ENCODE peak calls at places on chromosomes 13 and 19, in four cellular contexts. S is transverse colon; J is NCI-H774; V is T-helper 2 cell treated with Interferon-gamma antibody and Interleukin-4, amounts not matched to agents 5 μg/mL and 100 μg/mL, for 36 hours. M is an unnamed sample.
A peak's percentile ranks its signal among the peaks of the same experiment; 100 is the strongest.

GRCh38 chr19:51600940-51601575 is 29.1 kb downstream of the SIGLEC5 start:
- DNase-seq in S (peak; percentile 35), V (no peak), J (no peak), M (no peak)

GRCh38 chr13:112575680-112576079 is 12.3 kb downstream of the TUBGCP3 start:
- DNase-seq in V (no peak), J (no peak), S (no peak), M (no peak)

GRCh38 chr19:18418725-18419194 is 438 bp upstream of the SSBP4 start:
- DNase-seq in V (no peak), J (no peak), S (peak; percentile 46), M (no peak)

GRCh38 chr13:95457294-95457693 is 95.2 kb upstream of the CLDN10 start:
- DNase-seq in J (no peak), S (no peak), V (no peak), M (no peak)

GRCh38 chr19:33438016-33438671 is 64.6 kb downstream of the CEBPG start:
- DNase-seq in J (no peak), V (no peak), S (no peak), M (no peak)

GRCh38 chr13:29845440-29846056 is 4.9 kb downstream of the UBL3 start:
- DNase-seq in S (no peak), V (no peak), J (no peak), M (no peak)

GRCh38 chr13:67095621-67096020 is 134.5 kb downstream of the PCDH9 start:
- DNase-seq in S (no peak), J (no peak), V (no peak), M (no peak)

GRCh38 chr19:5665781-5666513 is 14.4 kb downstream of the MICOS13 start:
- DNase-seq in V (no peak), S (no peak), J (no peak), M (peak; percentile 29)

GRCh38 chr13:113090415-113090770 is 15.2 kb upstream of the F7 start:
- DNase-seq in S (no peak), V (no peak), J (no peak), M (no peak)

GRCh38 chr19:4061683-4062575 is 4.8 kb downstream of the ZBTB7A start:
- DNase-seq in J (peak; percentile 78), S (peak; percentile 90), V (no peak), M (no peak)

GRCh38 chr19:29308977-29309520 is 96.1 kb upstream of the UQCRFS1 start:
- DNase-seq in V (no peak), J (peak; percentile 85), S (no peak), M (no peak)

GRCh38 chr19:43782689-43783231 is 2.0 kb upstream of the KCNN4 start:
- DNase-seq in V (no peak), S (peak; percentile 88), J (no peak), M (no peak)

GRCh38 chr13:77291779-77292178 is 35.1 kb downstream of the MYCBP2 start:
- DNase-seq in S (no peak), V (no peak), J (no peak), M (no peak)

GRCh38 chr19:18101268-18101667 is 3.7 kb downstream of the MAST3 start:
- DNase-seq in J (no peak), S (no peak), V (no peak), M (no peak)

GRCh38 chr19:41421314-41421713 is 5.9 kb downstream of the B3GNT8 start:
- DNase-seq in S (peak; percentile 66), V (no peak), J (peak; percentile 49), M (no peak)

GRCh38 chr19:35460608-35461007 is 12.6 kb downstream of the FFAR2 start:
- DNase-seq in J (no peak), V (no peak), S (no peak), M (no peak)

GRCh38 chr19:15452111-15453047 is 2.6 kb upstream of the WIZ start:
- DNase-seq in S (peak; percentile 89), J (peak; percentile 77), V (no peak), M (no peak)

GRCh38 chr19:45336696-45337251 is 3.8 kb upstream of the KLC3 start:
- DNase-seq in V (no peak), S (no peak), J (no peak), M (no peak)

GRCh38 chr19:19074172-19074905 is 10.5 kb downstream of the SLC25A42 start:
- DNase-seq in S (no peak), V (no peak), J (no peak), M (no peak)

GRCh38 chr19:39098365-39099269 is 14.4 kb downstream of the ACP7 start:
- DNase-seq in V (no peak), S (no peak), J (no peak), M (no peak)

GRCh38 chr13:98580420-98580819 is 3.5 kb upstream of the STK24 start:
- DNase-seq in S (no peak), J (no peak), V (no peak), M (no peak)

GRCh38 chr13:40552895-40553294 is 113.5 kb downstream of the FOXO1 start:
- DNase-seq in V (no peak), J (no peak), S (no peak), M (no peak)

GRCh38 chr19:51371186-51371690 is 1.2 kb downstream of the NKG7 start:
- DNase-seq in V (no peak), S (no peak), J (no peak), M (no peak)

GRCh38 chr19:18856385-18857126 is 24.8 kb downstream of the UPF1 start:
- DNase-seq in S (no peak), V (no peak), J (no peak), M (no peak)

GRCh38 chr19:10368101-10368803 is 12.1 kb downstream of the TYK2 start:
- DNase-seq in S (no peak), J (no peak), V (no peak), M (no peak)

GRCh38 chr13:76928456-76928855 is 19.9 kb upstream of the ACOD1 start:
- DNase-seq in V (no peak), J (no peak), S (no peak), M (no peak)

GRCh38 chr19:12162513-12162881 is 399 bp upstream of the ZNF136 start:
- DNase-seq in V (no peak), J (no peak), S (no peak), M (no peak)

GRCh38 chr13:26619321-26619720 is 61.8 kb downstream of the WASF3 start:
- DNase-seq in S (no peak), V (no peak), J (no peak), M (no peak)

GRCh38 chr13:99687728-99688397 is 186.6 kb downstream of the TM9SF2 start:
- DNase-seq in J (no peak), V (no peak), S (no peak), M (no peak)